ENCODE peak calls at places on chromosomes 4 and X, in four cellular contexts. Z is GM12878, S is H1, R is HepG2. I is an unnamed sample.

GRCh38 chrX:30153881-30154260 is 61.5 kb upstream of the MAGEB2 start:
- DNase-seq in S (no peak), R (no peak), Z (no peak), I (no peak)

GRCh38 chr4:2284934-2285664 is 23.2 kb upstream of the MXD4 start:
- DNase-seq in R (no peak), S (no peak), Z (no peak), I (no peak)

GRCh38 chrX:77937291-77937690 is 26.8 kb downstream of the ATP7A start:
- DNase-seq in S (no peak), Z (no peak), R (no peak), I (no peak)

GRCh38 chr4:183636488-183636887 is 22.5 kb downstream of the RWDD4 start:
- DNase-seq in S (no peak), Z (no peak), R (no peak), I (no peak)

GRCh38 chr4:30256105-30256828 is 463.9 kb upstream of the PCDH7 start:
- DNase-seq in R (no peak), S (no peak), Z (no peak), I (no peak)

GRCh38 chr4:100869266-100869665 is 351.4 kb upstream of the EMCN start:
- DNase-seq in S (no peak), R (no peak), Z (no peak), I (no peak)

GRCh38 chrX:30308263-30309138 is 689 bp downstream of the NR0B1 start:
- DNase-seq in Z (no peak), S (no peak), R (no peak), I (no peak)

GRCh38 chrX:150543230-150544155 is 24.9 kb upstream of the MTM1 start:
- DNase-seq in Z (peak), S (no peak), R (no peak), I (no peak)

DNA sequence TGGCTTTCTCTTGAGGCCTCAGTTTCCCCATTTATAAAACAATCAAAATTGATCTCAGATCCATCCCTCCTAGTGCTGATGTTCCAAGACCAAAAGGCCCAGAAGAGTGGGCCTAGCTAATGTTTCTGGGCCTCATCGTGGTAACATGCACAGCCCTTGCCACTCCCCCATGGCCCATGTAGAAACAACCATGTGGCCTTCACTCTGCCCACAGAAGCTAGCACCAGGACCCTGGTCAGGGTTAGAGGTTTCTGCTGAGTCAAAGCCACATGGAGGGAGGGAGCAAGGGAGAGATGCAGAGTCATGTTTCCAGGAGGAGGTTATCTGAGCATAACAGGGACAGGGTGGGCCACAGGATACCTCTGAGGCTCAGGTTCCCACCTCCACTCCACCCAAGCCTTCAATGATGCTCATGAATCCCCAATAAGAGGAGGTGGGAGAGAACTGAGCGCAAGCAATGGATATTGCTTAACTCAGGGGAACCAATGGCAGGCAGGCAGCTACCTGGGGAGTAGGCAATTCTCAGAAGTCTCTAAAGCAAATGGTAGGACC is 16.9 kb downstream of the OTUD5 start:
- DNase-seq in R (no peak), S (no peak), Z (no peak), I (peak)
- TF ChIP-seq HDAC6 in R (no peak), S (no peak), Z (no peak), I (no peak)

DNA sequence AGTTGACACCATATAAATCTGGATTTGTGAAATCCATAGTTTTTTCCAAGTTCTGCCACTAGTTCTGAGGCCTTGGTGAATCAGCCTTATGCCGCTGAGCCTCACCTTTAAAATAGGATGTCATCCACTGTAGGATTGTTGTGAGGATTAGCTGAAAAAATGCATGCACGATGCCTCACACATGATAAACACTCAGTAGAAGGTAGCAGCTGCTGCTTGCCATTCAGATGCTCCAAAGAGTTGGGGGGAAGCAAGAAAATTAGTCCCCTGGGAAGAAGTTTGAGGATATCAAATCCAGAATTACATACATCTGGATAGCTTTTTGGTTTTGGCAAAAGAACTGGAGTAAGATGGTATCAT is 7.4 kb downstream of the MMAA start:
- DNase-seq in R (no peak), Z (no peak), S (no peak), I (no peak)
- TF ChIP-seq ZNF274 in R (no peak), Z (no peak), S (no peak), I (no peak)

DNA sequence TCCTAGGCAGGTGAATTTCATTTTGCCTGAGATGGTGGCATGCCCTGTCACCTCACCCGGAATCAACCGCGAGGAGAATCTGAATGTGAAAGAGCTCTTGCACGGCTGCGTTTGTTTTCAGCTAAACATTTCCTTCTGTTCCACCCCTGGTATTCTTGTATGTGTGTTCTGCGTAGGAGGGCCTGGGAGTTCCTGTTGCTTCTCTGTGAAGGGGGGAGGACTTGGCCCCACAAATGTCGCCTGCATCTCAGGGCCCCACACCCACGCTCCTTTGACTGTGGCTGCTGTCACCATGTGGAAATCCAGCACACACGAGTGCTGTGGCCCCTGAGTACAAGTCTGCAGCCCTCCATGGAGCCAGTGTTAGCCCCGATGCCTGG is 45.8 kb upstream of the CLCN4 start:
- DNase-seq in Z (peak), R (no peak), S (no peak), I (no peak)
- TF ChIP-seq HDAC6 in Z (no peak), R (no peak), S (no peak), I (no peak)

GRCh38 chr4:24001945-24002640 is 112.2 kb upstream of the PPARGC1A start:
- DNase-seq in R (no peak), Z (no peak), S (no peak), I (no peak)
- TF ChIP-seq ZNF274 in R (no peak), Z (no peak), S (no peak), I (no peak)

GRCh38 chr4:53477038-53477565 is 99.7 kb downstream of the FIP1L1 start:
- DNase-seq in S (peak), R (peak), Z (no peak), I (no peak)

GRCh38 chr4:53474178-53474577 is 96.7 kb downstream of the FIP1L1 start:
- DNase-seq in Z (no peak), S (no peak), R (no peak), I (no peak)

GRCh38 chr4:53477666-53478065 is 100.2 kb downstream of the FIP1L1 start:
- DNase-seq in S (no peak), Z (no peak), R (no peak), I (no peak)

GRCh38 chr4:53478671-53479456 is 101.4 kb downstream of the FIP1L1 start:
- DNase-seq in R (no peak), S (no peak), Z (no peak), I (peak)

GRCh38 chr4:53476232-53477037 is 99.0 kb downstream of the FIP1L1 start:
- DNase-seq in R (no peak), Z (no peak), S (no peak), I (no peak)
- TF ChIP-seq HDAC6 in R (no peak), Z (no peak), S (no peak), I (no peak)

GRCh38 chrX:23394421-23394820 is 59.8 kb downstream of the PTCHD1 start:
- DNase-seq in S (no peak), Z (no peak), R (no peak), I (no peak)
- TF ChIP-seq ZNF274 in S (no peak), Z (no peak), R (no peak), I (no peak)

DNA sequence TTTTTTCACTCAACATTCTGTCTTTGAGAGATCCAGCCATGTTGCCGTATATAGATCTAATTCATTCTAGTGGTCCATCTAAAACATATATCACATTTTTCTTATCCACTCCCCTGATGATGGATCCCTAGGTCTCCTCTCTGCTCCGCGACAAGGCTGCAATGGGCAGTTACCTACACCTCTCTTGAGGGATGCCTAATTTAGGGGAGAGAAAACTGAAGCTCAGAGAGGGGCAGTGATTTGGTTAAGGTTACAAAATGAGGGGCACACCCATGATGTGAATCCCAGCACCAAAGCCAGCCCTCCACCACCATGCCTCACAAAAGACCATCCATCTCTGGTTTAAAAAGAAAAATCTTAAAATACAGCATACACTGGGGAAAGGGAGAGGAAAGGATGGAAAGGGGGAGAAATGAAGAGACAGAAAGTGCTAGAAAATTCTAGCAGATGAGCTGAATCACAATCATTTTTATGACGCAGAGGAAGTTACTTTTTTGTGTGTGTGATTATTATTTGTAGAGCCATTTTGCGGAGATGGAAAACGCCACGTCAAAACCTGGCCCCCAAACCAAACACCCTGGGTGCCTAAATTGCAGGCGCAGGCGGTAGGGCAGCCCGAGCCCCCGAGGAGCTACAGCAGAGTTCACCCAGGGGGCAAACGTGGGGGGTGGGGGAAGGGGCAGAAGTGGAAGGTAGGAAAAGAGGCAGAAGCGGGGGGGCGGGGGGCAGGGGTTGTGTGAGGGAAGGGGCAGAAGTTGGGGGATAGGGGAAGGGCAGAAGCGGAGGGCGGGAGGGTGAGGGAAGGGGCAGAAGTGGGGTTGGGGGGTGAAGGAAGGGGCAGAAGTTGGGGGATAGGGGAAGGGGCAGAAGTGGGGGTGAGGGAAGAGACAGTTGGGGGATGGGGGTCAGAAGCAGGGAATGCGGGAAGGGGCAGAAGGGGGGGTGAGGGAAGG is 1.3 kb upstream of the TSPYL2 start:
- DNase-seq in S (no peak), R (no peak), Z (no peak), I (no peak)
- TF ChIP-seq HDAC6 in S (no peak), R (no peak), Z (no peak), I (no peak)

GRCh38 chr4:112546476-112546875 is 30.5 kb upstream of the NEUROG2 start:
- DNase-seq in S (no peak), R (no peak), Z (no peak), I (no peak)
- TF ChIP-seq ZNF274 in S (no peak), R (no peak), Z (no peak), I (no peak)